ENCODE peak calls at places on chromosomes 12 and 14, in six cellular contexts. Y is neuronal stem cell, L is mesendoderm, D is mesenchymal stem cell, J is H1, I is IMR-90. S is an unnamed sample.

GRCh38 chr14:69882915-69883314 is 3.7 kb downstream of the SMOC1 start:
- DNase-seq in Y (no peak), L (no peak), D (no peak), J (no peak), I (no peak), S (no peak)

GRCh38 chr12:116338064-116338872 is 60.8 kb upstream of the MED13L start:
- DNase-seq in Y (peak; percentile 59), L (peak; percentile 33), D (no peak), J (no peak), I (no peak), S (peak; percentile 52)

GRCh38 chr14:34301107-34301734 is 160.8 kb downstream of the SPTSSA start:
- DNase-seq in Y (peak; percentile 52), L (peak; percentile 66), D (peak; percentile 57), J (no peak), I (peak; percentile 12), S (no peak)

GRCh38 chr12:52413787-52414345 is 7.7 kb upstream of the KRT82 start:
- DNase-seq in Y (no peak), L (peak; percentile 33), D (no peak), J (no peak), I (no peak), S (peak; percentile 73)

GRCh38 chr12:76006028-76006916 is 25.3 kb downstream of the PHLDA1 start:
- DNase-seq in Y (no peak), L (no peak), D (no peak), J (no peak), I (no peak), S (no peak)

GRCh38 chr12:98653866-98654493 is 8.9 kb downstream of the APAF1 start:
- DNase-seq in Y (peak; percentile 11), L (peak; percentile 59), D (peak; percentile 73), J (no peak), I (peak; percentile 70), S (no peak)

GRCh38 chr12:118023461-118023860 is 7.0 kb downstream of the RFC5 start:
- DNase-seq in Y (no peak), L (no peak), D (no peak), J (no peak), I (no peak), S (no peak)

GRCh38 chr12:103043531-103044445 is 86.3 kb downstream of the ASCL1 start:
- DNase-seq in Y (peak; percentile 48), L (peak; percentile 13), D (no peak), J (no peak), I (no peak), S (peak; percentile 47)

GRCh38 chr14:50773632-50774541 is 57.1 kb downstream of the NIN start:
- DNase-seq in Y (peak; percentile 55), L (peak; percentile 75), D (peak; percentile 61), J (peak; percentile 38), I (peak; percentile 50), S (peak; percentile 72)

GRCh38 chr12:40446385-40446784 is 221.6 kb downstream of the LRRK2 start:
- DNase-seq in Y (no peak), L (peak; percentile 27), D (peak; percentile 1), J (no peak), I (peak; percentile 2), S (no peak)

GRCh38 chr12:19915392-19916192 is 452.7 kb upstream of the PDE3A start:
- DNase-seq in Y (peak; percentile 40), L (peak; percentile 43), D (peak; percentile 68), J (no peak), I (peak; percentile 44), S (no peak)

GRCh38 chr14:21704340-21704737 is 30.7 kb upstream of the OR4E1 start:
- DNase-seq in Y (no peak), L (peak; percentile 18), D (no peak), J (no peak), I (no peak), S (no peak)

GRCh38 chr14:101457936-101458535 is 103.3 kb upstream of the DIO3 start:
- DNase-seq in Y (peak; percentile 68), L (peak; percentile 67), D (no peak), J (no peak), I (no peak), S (peak; percentile 38)

GRCh38 chr14:77037338-77037782 is 8.9 kb upstream of the IRF2BPL start:
- DNase-seq in Y (no peak), L (no peak), D (no peak), J (no peak), I (no peak), S (no peak)

GRCh38 chr12:64088431-64089349 is 133.4 kb downstream of the KICS2 start:
- DNase-seq in Y (peak; percentile 23), L (peak; percentile 94), D (peak; percentile 88), J (peak; percentile 10), I (peak; percentile 97), S (peak; percentile 71)

GRCh38 chr12:13452955-13453570 is 256.5 kb downstream of the EMP1 start:
- DNase-seq in Y (no peak), L (no peak), D (no peak), J (no peak), I (no peak), S (no peak)

GRCh38 chr12:67501362-67501761 is 147.2 kb upstream of the DYRK2 start:
- DNase-seq in Y (no peak), L (no peak), D (no peak), J (no peak), I (no peak), S (no peak)

GRCh38 chr12:130780880-130781575 is 58.0 kb downstream of the STX2 start:
- DNase-seq in Y (no peak), L (no peak), D (no peak), J (no peak), I (no peak), S (no peak)

GRCh38 chr12:108773798-108774788 is 42.8 kb upstream of the CORO1C start:
- DNase-seq in Y (no peak), L (peak; percentile 76), D (peak; percentile 87), J (no peak), I (peak; percentile 68), S (peak; percentile 74)

GRCh38 chr12:120101182-120101581 is 15.4 kb downstream of the RAB35 start:
- DNase-seq in Y (no peak), L (no peak), D (no peak), J (no peak), I (no peak), S (no peak)

GRCh38 chr12:89857652-89858274 is 149.1 kb upstream of the ATP2B1 start:
- DNase-seq in Y (no peak), L (no peak), D (no peak), J (no peak), I (no peak), S (no peak)
- H3K9ac ChIP-seq in Y (no peak overlapping the region), L (no peak overlapping the region), D (no peak overlapping the region), J (no peak overlapping the region), I (no peak overlapping the region), S (no peak overlapping the region)

GRCh38 chr14:100173353-100173752 is 13.9 kb upstream of the DEGS2 start:
- DNase-seq in Y (no peak), L (no peak), D (no peak), J (no peak), I (no peak), S (peak; percentile 29)

GRCh38 chr14:100178691-100179090 is 19.2 kb upstream of the DEGS2 start:
- DNase-seq in Y (no peak), L (no peak), D (no peak), J (no peak), I (no peak), S (no peak)

GRCh38 chr14:100170880-100171279 is 11.4 kb upstream of the DEGS2 start:
- DNase-seq in Y (no peak), L (no peak), D (no peak), J (no peak), I (no peak), S (no peak)

GRCh38 chr14:100172811-100173210 is 13.4 kb upstream of the DEGS2 start:
- DNase-seq in Y (no peak), L (no peak), D (no peak), J (no peak), I (no peak), S (no peak)

DNA sequence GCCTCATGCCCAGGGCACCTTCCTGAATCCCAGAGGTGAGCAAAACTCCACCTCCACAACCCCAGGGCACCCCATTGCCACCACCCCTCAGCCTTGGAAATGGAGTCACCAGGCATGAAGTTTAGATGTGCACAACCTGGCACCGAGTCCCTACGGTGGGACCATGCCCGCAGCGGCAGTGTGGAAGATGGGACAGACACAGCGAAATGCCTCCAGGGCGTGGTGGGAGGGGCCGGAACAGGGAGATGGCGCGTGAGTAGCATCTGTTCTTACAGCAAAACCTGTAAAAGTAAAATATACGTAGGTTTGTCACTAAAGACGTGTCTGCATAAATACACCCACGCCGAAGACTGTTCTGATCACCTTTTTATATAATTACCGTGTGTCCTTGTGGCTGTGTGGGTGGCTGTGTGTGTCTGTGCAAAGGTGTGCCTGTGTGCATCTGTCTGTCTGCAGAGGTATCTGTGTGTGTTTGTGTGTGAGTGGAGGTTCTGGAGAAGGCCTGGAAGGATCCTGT is 17.4 kb upstream of the DEGS2 start:
- DNase-seq in Y (no peak), L (no peak), D (no peak), J (no peak), I (no peak), S (no peak)
- H2BK15ac ChIP-seq in Y (no peak overlapping the region), L (no peak overlapping the region), D (no peak overlapping the region), J (no peak overlapping the region), I (no peak overlapping the region), S (no peak overlapping the region)

GRCh38 chr14:43356984-43357545 is 1150.0 kb downstream of the FSCB start:
- DNase-seq in Y (no peak), L (no peak), D (no peak), J (no peak), I (no peak), S (no peak)
- H3K9ac ChIP-seq in Y (no peak overlapping the region), L (no peak overlapping the region), D (no peak overlapping the region), J (no peak overlapping the region), I (no peak overlapping the region), S (no peak overlapping the region)

DNA sequence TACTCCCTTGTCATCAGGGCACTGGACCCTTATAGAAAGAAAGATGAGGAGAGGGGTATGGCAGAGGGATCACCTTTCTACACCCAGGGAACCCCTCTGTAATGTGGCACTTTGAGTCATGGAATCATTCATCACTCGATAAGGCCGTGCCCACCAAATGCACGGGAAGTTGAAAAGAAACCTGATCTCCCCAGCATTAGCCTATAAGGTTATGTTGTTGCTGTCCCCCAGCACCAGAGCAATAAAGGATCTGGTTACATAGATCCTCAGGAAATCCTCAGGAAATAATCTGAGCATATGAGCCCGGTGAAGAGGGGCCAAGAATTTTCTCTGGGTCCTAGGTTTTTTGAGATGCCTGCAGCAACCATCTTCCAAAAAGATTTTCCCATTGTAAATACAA is 148.8 kb upstream of the CRY1 start:
- DNase-seq in Y (no peak), L (no peak), D (no peak), J (no peak), I (peak; percentile 20), S (no peak)
- H2BK15ac ChIP-seq in Y (no peak overlapping the region), L (no peak overlapping the region), D (no peak overlapping the region), J (no peak overlapping the region), I (no peak overlapping the region), S (no peak overlapping the region)

GRCh38 chr12:38904932-38905479 is 385 bp downstream of the CPNE8 start:
- DNase-seq in Y (peak; percentile 43), L (peak; percentile 96), D (peak; percentile 87), J (no peak), I (no peak), S (peak; percentile 93)
- H3K9ac ChIP-seq in Y (peak overlapping the region; percentile 93), L (peak overlapping the region; percentile 86), D (peak overlapping the region; percentile 98), J (peak overlapping the region; percentile 42), I (no peak overlapping the region), S (peak overlapping the region; percentile 1)

S was measured in H9.